ENCODE peak calls at places on chromosomes 5 and 9, in five cellular contexts. One of them, this sample, is unnamed.

GRCh38 chr9:132752877-132753592 is 82.8 kb downstream of the GTF3C4 start:
- DNase-seq in cardiac muscle cell: no peak
- DNase-seq in heart left ventricle: no peak
- DNase-seq in NT2/D1: no peak
- DNase-seq in psoas muscle: no peak
- DNase-seq in this sample: no peak

GRCh38 chr5:55904152-55904551 is 53.0 kb downstream of the IL31RA start:
- DNase-seq in cardiac muscle cell: peak; percentile 45
- DNase-seq in heart left ventricle: peak; percentile 35
- DNase-seq in NT2/D1: no peak
- DNase-seq in psoas muscle: peak; percentile 63
- DNase-seq in this sample: no peak

GRCh38 chr9:127568971-127569818 is 42.9 kb upstream of the STXBP1 start:
- DNase-seq in cardiac muscle cell: peak; percentile 90
- DNase-seq in heart left ventricle: peak; percentile 80
- DNase-seq in NT2/D1: peak; percentile 68
- DNase-seq in psoas muscle: peak; percentile 85
- DNase-seq in this sample: peak; percentile 84

GRCh38 chr5:96083361-96083881 is 121.8 kb upstream of the ELL2 start:
- DNase-seq in cardiac muscle cell: no peak
- DNase-seq in heart left ventricle: no peak
- DNase-seq in NT2/D1: peak; percentile 56
- DNase-seq in psoas muscle: no peak
- DNase-seq in this sample: no peak

GRCh38 chr5:68369436-68370125 is 154.0 kb downstream of the PIK3R1 start:
- DNase-seq in cardiac muscle cell: no peak
- DNase-seq in heart left ventricle: no peak
- DNase-seq in NT2/D1: no peak
- DNase-seq in psoas muscle: no peak
- DNase-seq in this sample: no peak

GRCh38 chr9:133641396-133641655 is 5.2 kb downstream of the DBH start:
- DNase-seq in cardiac muscle cell: no peak
- DNase-seq in heart left ventricle: no peak
- DNase-seq in NT2/D1: no peak
- DNase-seq in psoas muscle: peak; percentile 20
- DNase-seq in this sample: no peak

GRCh38 chr5:111347021-111347420 is 122.8 kb downstream of the CAMK4 start:
- DNase-seq in cardiac muscle cell: no peak
- DNase-seq in heart left ventricle: no peak
- DNase-seq in NT2/D1: no peak
- DNase-seq in psoas muscle: no peak
- DNase-seq in this sample: no peak

GRCh38 chr5:64019746-64020145 is 57.5 kb upstream of the HTR1A start:
- DNase-seq in cardiac muscle cell: no peak
- DNase-seq in heart left ventricle: no peak
- DNase-seq in NT2/D1: no peak
- DNase-seq in psoas muscle: no peak
- DNase-seq in this sample: no peak

GRCh38 chr5:96936431-96937221 is 746 bp downstream of the LNPEP start:
- DNase-seq in cardiac muscle cell: no peak
- DNase-seq in heart left ventricle: peak; percentile 54
- DNase-seq in NT2/D1: no peak
- DNase-seq in psoas muscle: peak; percentile 70
- DNase-seq in this sample: peak; percentile 41

GRCh38 chr9:128626181-128626580 is 30.5 kb downstream of the DYNC2I2 start:
- DNase-seq in cardiac muscle cell: no peak
- DNase-seq in heart left ventricle: no peak
- DNase-seq in NT2/D1: no peak
- DNase-seq in psoas muscle: no peak
- DNase-seq in this sample: peak; percentile 19

GRCh38 chr9:117903453-117903852 is 199.2 kb downstream of the TLR4 start:
- DNase-seq in cardiac muscle cell: no peak
- DNase-seq in heart left ventricle: no peak
- DNase-seq in NT2/D1: no peak
- DNase-seq in psoas muscle: no peak
- DNase-seq in this sample: no peak

GRCh38 chr5:137858223-137858916 is 9.3 kb upstream of the MYOT start:
- DNase-seq in cardiac muscle cell: peak; percentile 63
- DNase-seq in heart left ventricle: no peak
- DNase-seq in NT2/D1: no peak
- DNase-seq in psoas muscle: no peak
- DNase-seq in this sample: no peak

GRCh38 chr5:141760193-141760592 is 78.2 kb upstream of the ARAP3 start:
- DNase-seq in cardiac muscle cell: no peak
- DNase-seq in heart left ventricle: no peak
- DNase-seq in NT2/D1: no peak
- DNase-seq in psoas muscle: no peak
- DNase-seq in this sample: no peak

GRCh38 chr9:125904155-125904841 is 157.1 kb downstream of the PBX3 start:
- DNase-seq in cardiac muscle cell: no peak
- DNase-seq in heart left ventricle: no peak
- DNase-seq in NT2/D1: no peak
- DNase-seq in psoas muscle: no peak
- DNase-seq in this sample: no peak

GRCh38 chr9:73143606-73144328 is 7.9 kb upstream of the ANXA1 start:
- DNase-seq in cardiac muscle cell: peak; percentile 91
- DNase-seq in heart left ventricle: no peak
- DNase-seq in NT2/D1: no peak
- DNase-seq in psoas muscle: no peak
- DNase-seq in this sample: no peak

GRCh38 chr5:37792976-37793328 is 46.9 kb downstream of the GDNF start:
- DNase-seq in cardiac muscle cell: peak; percentile 29
- DNase-seq in heart left ventricle: no peak
- DNase-seq in NT2/D1: no peak
- DNase-seq in psoas muscle: no peak
- DNase-seq in this sample: no peak

GRCh38 chr5:131974956-131975726 is 29.7 kb upstream of the MEIKIN start:
- DNase-seq in cardiac muscle cell: no peak
- DNase-seq in heart left ventricle: no peak
- DNase-seq in NT2/D1: no peak
- DNase-seq in psoas muscle: no peak
- DNase-seq in this sample: no peak

GRCh38 chr9:129990269-129991005 is 52.6 kb downstream of the FNBP1 start:
- DNase-seq in cardiac muscle cell: no peak
- DNase-seq in heart left ventricle: no peak
- DNase-seq in NT2/D1: no peak
- DNase-seq in psoas muscle: no peak
- DNase-seq in this sample: no peak

GRCh38 chr5:16864566-16864965 is 71.5 kb downstream of the MYO10 start:
- DNase-seq in cardiac muscle cell: no peak
- DNase-seq in heart left ventricle: no peak
- DNase-seq in NT2/D1: no peak
- DNase-seq in psoas muscle: no peak
- DNase-seq in this sample: no peak

GRCh38 chr5:72079288-72079687 is 28.0 kb upstream of the MAP1B start:
- DNase-seq in cardiac muscle cell: peak; percentile 7
- DNase-seq in heart left ventricle: peak; percentile 44
- DNase-seq in NT2/D1: no peak
- DNase-seq in psoas muscle: peak; percentile 48
- DNase-seq in this sample: peak; percentile 46

GRCh38 chr9:93813687-93814560 is 141.2 kb downstream of the BARX1 start:
- DNase-seq in cardiac muscle cell: no peak
- DNase-seq in heart left ventricle: no peak
- DNase-seq in NT2/D1: no peak
- DNase-seq in psoas muscle: no peak
- DNase-seq in this sample: no peak

GRCh38 chr5:554284-554988 is 30.2 kb upstream of the SLC9A3 start:
- DNase-seq in cardiac muscle cell: no peak
- DNase-seq in heart left ventricle: no peak
- DNase-seq in NT2/D1: no peak
- DNase-seq in psoas muscle: no peak
- DNase-seq in this sample: peak; percentile 9

GRCh38 chr9:136110082-136111061 is 8.3 kb downstream of the TMEM250 start:
- DNase-seq in cardiac muscle cell: peak; percentile 41
- DNase-seq in heart left ventricle: no peak
- DNase-seq in NT2/D1: no peak
- DNase-seq in psoas muscle: no peak
- DNase-seq in this sample: no peak

DNA sequence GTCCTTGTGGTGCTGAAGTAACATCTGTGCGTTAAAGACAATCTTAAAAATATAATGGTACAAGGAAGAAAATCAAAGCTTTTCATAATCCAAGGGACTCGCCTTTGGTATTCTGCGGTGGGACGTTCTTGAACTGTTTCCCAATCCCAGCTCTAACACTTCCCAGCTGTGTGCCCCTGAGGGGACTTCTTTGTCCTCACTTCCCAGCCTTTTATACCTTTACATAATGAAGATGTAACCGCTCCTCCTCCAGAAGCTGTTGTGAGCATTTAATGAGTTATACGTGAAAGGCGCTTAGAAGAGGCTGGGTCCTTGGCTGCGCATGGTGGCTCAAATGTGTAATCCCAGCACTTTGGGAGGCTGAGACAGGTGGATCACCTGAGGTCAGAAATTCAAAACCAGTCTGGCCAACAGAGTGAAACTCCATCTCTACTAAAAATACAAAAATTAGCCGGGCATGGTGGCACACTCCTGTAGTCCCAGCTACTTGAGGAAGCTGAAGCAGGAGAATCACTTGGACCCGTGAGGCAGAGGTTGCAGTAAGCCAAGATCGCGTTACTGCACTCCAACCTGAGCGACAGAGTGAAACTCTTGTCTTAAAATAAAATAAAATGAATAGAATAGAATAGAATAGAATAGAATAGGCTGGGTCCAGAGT is 16.8 kb downstream of the STK10 start:
- DNase-seq in cardiac muscle cell: no peak
- DNase-seq in heart left ventricle: no peak
- DNase-seq in NT2/D1: no peak
- DNase-seq in psoas muscle: no peak
- DNase-seq in this sample: no peak
- H3K4me1 ChIP-seq in cardiac muscle cell: peaks cover 24% of the 10 kb centered on the region
- H3K4me1 ChIP-seq in heart left ventricle: peaks cover 12% of the 10 kb centered on the region
- H3K4me1 ChIP-seq in NT2/D1: peaks cover 13% of the 10 kb centered on the region
- H3K4me1 ChIP-seq in psoas muscle: peaks cover 39% of the 10 kb centered on the region
- H3K4me1 ChIP-seq in this sample: no peaks in the 10 kb centered on the region

GRCh38 chr9:134642385-134643181 is 980 bp downstream of the COL5A1 start:
- DNase-seq in cardiac muscle cell: peak; percentile 91
- DNase-seq in heart left ventricle: peak; percentile 65
- DNase-seq in NT2/D1: peak; percentile 42
- DNase-seq in psoas muscle: peak; percentile 77
- DNase-seq in this sample: peak; percentile 53
- H3K4me1 ChIP-seq in cardiac muscle cell: peaks cover 26% of the 10 kb centered on the region
- H3K4me1 ChIP-seq in heart left ventricle: no peaks in the 10 kb centered on the region
- H3K4me1 ChIP-seq in NT2/D1: peaks cover 32% of the 10 kb centered on the region
- H3K4me1 ChIP-seq in psoas muscle: no peaks in the 10 kb centered on the region
- H3K4me1 ChIP-seq in this sample: peaks cover 37% of the 10 kb centered on the region

DNA sequence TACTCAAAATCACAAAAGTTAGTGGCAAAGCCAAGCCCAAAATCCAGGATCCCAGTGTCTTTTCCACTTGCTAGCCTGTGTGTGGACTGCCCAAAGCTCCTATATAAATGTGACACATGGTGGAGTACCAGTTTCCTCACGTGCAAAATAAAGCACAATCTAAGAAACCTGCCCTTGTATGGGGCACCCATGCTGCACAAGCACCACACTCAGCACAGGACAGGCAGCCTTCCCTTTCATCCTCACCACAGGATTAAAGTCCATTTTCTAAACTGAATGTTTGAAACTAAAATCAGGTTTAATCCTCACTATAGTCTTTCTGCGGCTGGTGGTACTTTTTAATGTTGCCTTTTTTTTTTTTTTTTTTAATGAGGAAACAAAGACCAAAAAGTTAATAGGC is 5.5 kb downstream of the CDK5RAP2 start:
- DNase-seq in cardiac muscle cell: no peak
- DNase-seq in heart left ventricle: no peak
- DNase-seq in NT2/D1: no peak
- DNase-seq in psoas muscle: no peak
- DNase-seq in this sample: no peak
- H3K4me1 ChIP-seq in cardiac muscle cell: no peaks in the 10 kb centered on the region
- H3K4me1 ChIP-seq in heart left ventricle: no peaks in the 10 kb centered on the region
- H3K4me1 ChIP-seq in NT2/D1: no peaks in the 10 kb centered on the region
- H3K4me1 ChIP-seq in psoas muscle: peaks cover 38% of the 10 kb centered on the region
- H3K4me1 ChIP-seq in this sample: peaks cover 24% of the 10 kb centered on the region

GRCh38 chr5:140258873-140259272 is 44.0 kb downstream of the PFDN1 start:
- DNase-seq in cardiac muscle cell: no peak
- DNase-seq in heart left ventricle: no peak
- DNase-seq in NT2/D1: no peak
- DNase-seq in psoas muscle: no peak
- DNase-seq in this sample: no peak
- H3K4me1 ChIP-seq in cardiac muscle cell: peaks cover 17% of the 10 kb centered on the region
- H3K4me1 ChIP-seq in heart left ventricle: no peaks in the 10 kb centered on the region
- H3K4me1 ChIP-seq in NT2/D1: peaks cover 8% of the 10 kb centered on the region
- H3K4me1 ChIP-seq in psoas muscle: peaks cover 36% of the 10 kb centered on the region
- H3K4me1 ChIP-seq in this sample: peaks cover 21% of the 10 kb centered on the region

GRCh38 chr5:125756456-125756855 is 666.8 kb upstream of the GRAMD2B start:
- DNase-seq in cardiac muscle cell: peak; percentile 63
- DNase-seq in heart left ventricle: no peak
- DNase-seq in NT2/D1: no peak
- DNase-seq in psoas muscle: no peak
- DNase-seq in this sample: no peak
- H3K4me1 ChIP-seq in cardiac muscle cell: no peaks in the 10 kb centered on the region
- H3K4me1 ChIP-seq in heart left ventricle: no peaks in the 10 kb centered on the region
- H3K4me1 ChIP-seq in NT2/D1: no peaks in the 10 kb centered on the region
- H3K4me1 ChIP-seq in psoas muscle: no peaks in the 10 kb centered on the region
- H3K4me1 ChIP-seq in this sample: no peaks in the 10 kb centered on the region

GRCh38 chr5:124703995-124704394 is 42.4 kb downstream of the ZNF608 start:
- DNase-seq in cardiac muscle cell: no peak
- DNase-seq in heart left ventricle: no peak
- DNase-seq in NT2/D1: no peak
- DNase-seq in psoas muscle: no peak
- DNase-seq in this sample: no peak
- H3K4me1 ChIP-seq in cardiac muscle cell: peaks cover 97% of the 10 kb centered on the region
- H3K4me1 ChIP-seq in heart left ventricle: peaks cover 6% of the 10 kb centered on the region
- H3K4me1 ChIP-seq in NT2/D1: peaks cover 7% of the 10 kb centered on the region
- H3K4me1 ChIP-seq in psoas muscle: peaks cover 52% of the 10 kb centered on the region
- H3K4me1 ChIP-seq in this sample: peaks cover 5% of the 10 kb centered on the region

DNA sequence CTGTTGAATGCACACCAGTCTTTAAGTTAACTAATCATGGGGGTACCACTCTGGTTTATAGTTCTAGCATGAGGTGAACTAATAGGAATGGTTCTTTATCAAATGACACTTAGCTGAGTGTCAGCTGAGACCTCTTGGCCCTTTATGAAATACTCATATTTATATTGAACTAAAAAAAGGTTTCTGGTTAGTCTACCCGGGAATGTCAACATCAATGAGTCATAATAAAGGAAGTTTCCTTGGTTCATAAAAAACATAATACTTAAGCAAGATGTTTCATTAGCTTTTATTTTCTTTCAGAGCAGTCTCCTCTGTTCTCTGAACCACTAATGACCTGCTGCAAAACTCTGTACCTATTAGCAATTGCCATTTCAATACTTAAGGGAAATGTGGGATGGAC is 13.7 kb downstream of the DAB2 start:
- DNase-seq in cardiac muscle cell: peak; percentile 69
- DNase-seq in heart left ventricle: no peak
- DNase-seq in NT2/D1: no peak
- DNase-seq in psoas muscle: no peak
- DNase-seq in this sample: no peak
- H3K4me1 ChIP-seq in cardiac muscle cell: peaks cover 7% of the 10 kb centered on the region
- H3K4me1 ChIP-seq in heart left ventricle: no peaks in the 10 kb centered on the region
- H3K4me1 ChIP-seq in NT2/D1: no peaks in the 10 kb centered on the region
- H3K4me1 ChIP-seq in psoas muscle: peaks cover 24% of the 10 kb centered on the region
- H3K4me1 ChIP-seq in this sample: peaks cover 70% of the 10 kb centered on the region

This sample was measured in adrenal gland.